ENCODE peak calls at places on chromosomes 16 and 17, in four cellular contexts. I is NT2/D1, K is tibial nerve, T is HCT116. F is an unnamed sample.

GRCh38 chr16:75181630-75182029 is 25.3 kb downstream of the CTRB2 start:
- DNase-seq in I (no peak), K (no peak), T (no peak), F (no peak)

GRCh38 chr17:39671651-39672521 is 3.6 kb downstream of the PNMT start:
- DNase-seq in I (no peak), K (no peak), T (peak), F (no peak)

GRCh38 chr16:80263848-80264694 is 276.7 kb upstream of the DYNLRB2 start:
- DNase-seq in I (no peak), K (no peak), T (no peak), F (no peak)

GRCh38 chr17:76529643-76530488 is 7.6 kb downstream of the CYGB start:
- DNase-seq in I (no peak), K (peak), T (no peak), F (peak)

GRCh38 chr16:88841521-88842307 is 15.0 kb downstream of the GALNS start:
- DNase-seq in I (no peak), K (no peak), T (no peak), F (no peak)

GRCh38 chr16:85017151-85017550 is 5.8 kb upstream of the ZDHHC7 start:
- DNase-seq in I (no peak), K (no peak), T (no peak), F (no peak)

GRCh38 chr16:88308441-88309173 is 74.2 kb upstream of the ZNF469 start:
- DNase-seq in I (no peak), K (no peak), T (no peak), F (no peak)

GRCh38 chr17:4566785-4567184 is 6.4 kb upstream of the GGT6 start:
- DNase-seq in I (peak), K (peak), T (peak), F (no peak)

GRCh38 chr17:46894024-46894423 is 28.9 kb upstream of the GOSR2 start:
- DNase-seq in I (no peak), K (no peak), T (no peak), F (no peak)

GRCh38 chr16:4179020-4179419 is 62.8 kb upstream of the ADCY9 start:
- DNase-seq in I (no peak), K (no peak), T (peak), F (no peak)

GRCh38 chr16:51034481-51035109 is 116.5 kb downstream of the SALL1 start:
- DNase-seq in I (no peak), K (no peak), T (no peak), F (no peak)

GRCh38 chr17:62906881-62907280 is 59.2 kb upstream of the TANC2 start:
- DNase-seq in I (no peak), K (no peak), T (no peak), F (no peak)

GRCh38 chr17:73622381-73622780 is 21.9 kb downstream of the SDK2 start:
- DNase-seq in I (no peak), K (no peak), T (no peak), F (no peak)

GRCh38 chr17:50883850-50884291 is 17.7 kb upstream of the TOB1 start:
- DNase-seq in I (no peak), K (no peak), T (no peak), F (no peak)

GRCh38 chr17:72120878-72121163 is at the start of gene SOX9:
- DNase-seq in I (peak), K (peak), T (peak), F (peak)

GRCh38 chr17:56290486-56291118 is 137.3 kb downstream of the ANKFN1 start:
- DNase-seq in I (no peak), K (no peak), T (no peak), F (no peak)

GRCh38 chr16:53091508-53092211 is 36.9 kb downstream of the CHD9 start:
- DNase-seq in I (peak), K (peak), T (no peak), F (peak)

GRCh38 chr16:11263737-11264136 is 5.4 kb downstream of the TNP2 start:
- DNase-seq in I (no peak), K (no peak), T (no peak), F (no peak)

GRCh38 chr17:17078832-17079231 is 36.6 kb downstream of the MPRIP start:
- DNase-seq in I (no peak), K (no peak), T (no peak), F (no peak)

GRCh38 chr16:12082207-12082606 is 105.7 kb downstream of the SNX29 start:
- DNase-seq in I (no peak), K (no peak), T (no peak), F (no peak)

GRCh38 chr16:50012182-50012581 is 12.8 kb upstream of the CNEP1R1 start:
- DNase-seq in I (no peak), K (no peak), T (no peak), F (no peak)

GRCh38 chr17:81543339-81543675 is 8.8 kb downstream of the FAAP100 start:
- DNase-seq in I (no peak), K (no peak), T (no peak), F (no peak)

GRCh38 chr17:73947281-73947975 is 256.1 kb upstream of the RPL38 start:
- DNase-seq in I (no peak), K (no peak), T (no peak), F (no peak)

GRCh38 chr17:40520991-40521453 is 19.6 kb upstream of the TNS4 start:
- DNase-seq in I (no peak), K (no peak), T (no peak), F (no peak)

GRCh38 chr17:5282639-5283217 is 644 bp downstream of the RABEP1 start:
- DNase-seq in I (no peak), K (no peak), T (no peak), F (no peak)

GRCh38 chr17:37744961-37745800 is at the start of gene HNF1B:
- DNase-seq in I (no peak), K (no peak), T (no peak), F (no peak)

GRCh38 chr17:41551370-41551769 is 20.5 kb downstream of the KRT9 start:
- DNase-seq in I (no peak), K (no peak), T (no peak), F (no peak)

GRCh38 chr17:77466140-77466539 is 325.4 kb downstream of the SEC14L1 start:
- DNase-seq in I (peak), K (no peak), T (no peak), F (no peak)

GRCh38 chr17:37772982-37773381 is 28.1 kb upstream of the HNF1B start:
- DNase-seq in I (no peak), K (no peak), T (no peak), F (no peak)

GRCh38 chr16:69865701-69866100 is 85.4 kb upstream of the CLEC18A start:
- DNase-seq in I (no peak), K (no peak), T (no peak), F (no peak)

GRCh38 chr17:31744541-31744951 is 114.5 kb downstream of the COPRS start:
- DNase-seq in I (no peak), K (no peak), T (no peak), F (no peak)

GRCh38 chr17:78737332-78737731 is 44.7 kb downstream of the CYTH1 start:
- DNase-seq in I (no peak), K (no peak), T (no peak), F (no peak)

GRCh38 chr17:41185001-41185400 is 290 bp upstream of the KRTAP4-1 start:
- DNase-seq in I (no peak), K (no peak), T (no peak), F (no peak)

GRCh38 chr16:79635488-79635887 is 35.0 kb upstream of the MAF start:
- DNase-seq in I (no peak), K (no peak), T (no peak), F (no peak)

GRCh38 chr17:32349503-32349853 is 479 bp upstream of the ZNF207 start:
- DNase-seq in I (no peak), K (peak), T (no peak), F (no peak)

GRCh38 chr17:72946696-72947095 is 145.8 kb downstream of the SLC39A11 start:
- DNase-seq in I (no peak), K (no peak), T (no peak), F (no peak)

GRCh38 chr17:40490289-40490853 is 11.1 kb downstream of the TNS4 start:
- DNase-seq in I (no peak), K (peak), T (no peak), F (no peak)

GRCh38 chr17:68182940-68183551 is 64.8 kb upstream of the AMZ2 start:
- DNase-seq in I (no peak), K (no peak), T (peak), F (no peak)

GRCh38 chr16:54538241-54538640 is 251.7 kb upstream of the IRX3 start:
- DNase-seq in I (peak), K (no peak), T (no peak), F (no peak)

GRCh38 chr16:54544553-54545180 is 258.1 kb upstream of the IRX3 start:
- DNase-seq in I (no peak), K (no peak), T (no peak), F (no peak)

GRCh38 chr16:54545890-54546476 is 259.4 kb upstream of the IRX3 start:
- DNase-seq in I (no peak), K (no peak), T (no peak), F (no peak)

GRCh38 chr16:54542805-54543504 is 256.4 kb upstream of the IRX3 start:
- DNase-seq in I (no peak), K (no peak), T (no peak), F (no peak)

DNA sequence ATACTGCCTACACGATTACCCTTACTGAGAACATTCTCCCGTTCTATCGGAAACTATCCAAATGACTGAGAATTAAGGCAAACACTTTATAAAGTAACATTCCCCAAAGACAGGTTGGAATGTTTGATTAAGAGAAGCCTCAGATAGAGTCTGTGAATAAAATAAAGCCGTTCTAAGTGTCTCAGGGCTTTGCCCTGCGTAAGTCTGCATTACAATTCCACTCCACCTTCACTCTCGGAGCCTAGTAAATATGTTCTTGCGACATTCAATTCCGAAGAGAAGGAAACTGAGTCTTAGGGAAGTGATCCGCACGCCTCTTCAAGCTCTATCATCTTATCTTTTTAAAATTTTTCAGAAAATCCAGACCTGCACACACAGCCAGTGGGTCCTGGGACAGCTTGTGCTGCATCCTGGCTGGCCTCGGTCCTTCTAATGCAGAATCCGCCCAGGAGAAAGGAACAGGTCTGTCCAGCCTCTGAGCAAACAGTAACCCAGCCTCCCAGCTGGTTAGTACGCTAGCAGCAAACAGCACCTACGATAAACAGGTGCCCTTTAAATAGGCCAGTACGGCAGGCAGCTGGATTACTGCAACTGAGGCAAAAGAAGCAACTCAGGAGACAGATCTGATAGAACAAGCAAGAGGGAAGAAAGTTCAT is 254.1 kb upstream of the IRX3 start:
- DNase-seq in I (no peak), K (no peak), T (no peak), F (no peak)
- H3K4me3 ChIP-seq in I (no peak), K (no peak), T (no peak), F (no peak)

GRCh38 chr16:19696312-19696711 is 21.7 kb downstream of the KNOP1 start:
- DNase-seq in I (no peak), K (peak), T (no peak), F (peak)

GRCh38 chr16:19699472-19699871 is 18.6 kb downstream of the KNOP1 start:
- DNase-seq in I (no peak), K (no peak), T (no peak), F (no peak)

GRCh38 chr16:19696961-19697360 is 21.1 kb downstream of the KNOP1 start:
- DNase-seq in I (no peak), K (no peak), T (no peak), F (no peak)

GRCh38 chr16:19698480-19699465 is 19.3 kb downstream of the KNOP1 start:
- DNase-seq in I (no peak), K (peak), T (no peak), F (no peak)

GRCh38 chr16:19697756-19698318 is 20.2 kb downstream of the KNOP1 start:
- DNase-seq in I (no peak), K (no peak), T (no peak), F (no peak)
- H3K4me3 ChIP-seq in I (no peak), K (no peak), T (no peak), F (no peak)

GRCh38 chr17:57782051-57782490 is 37.0 kb upstream of the CCDC182 start:
- DNase-seq in I (no peak), K (no peak), T (no peak), F (no peak)
- H3K4me3 ChIP-seq in I (no peak), K (no peak), T (no peak), F (no peak)

GRCh38 chr17:29617125-29617480 is 5.6 kb downstream of the CORO6 start:
- DNase-seq in I (no peak), K (peak), T (peak), F (no peak)

GRCh38 chr17:29618272-29619065 is 4.2 kb downstream of the CORO6 start:
- DNase-seq in I (no peak), K (no peak), T (no peak), F (no peak)

GRCh38 chr17:29616300-29617048 is 6.2 kb downstream of the CORO6 start:
- DNase-seq in I (no peak), K (no peak), T (no peak), F (no peak)

GRCh38 chr17:29619251-29619650 is 3.5 kb downstream of the CORO6 start:
- DNase-seq in I (no peak), K (no peak), T (no peak), F (no peak)

DNA sequence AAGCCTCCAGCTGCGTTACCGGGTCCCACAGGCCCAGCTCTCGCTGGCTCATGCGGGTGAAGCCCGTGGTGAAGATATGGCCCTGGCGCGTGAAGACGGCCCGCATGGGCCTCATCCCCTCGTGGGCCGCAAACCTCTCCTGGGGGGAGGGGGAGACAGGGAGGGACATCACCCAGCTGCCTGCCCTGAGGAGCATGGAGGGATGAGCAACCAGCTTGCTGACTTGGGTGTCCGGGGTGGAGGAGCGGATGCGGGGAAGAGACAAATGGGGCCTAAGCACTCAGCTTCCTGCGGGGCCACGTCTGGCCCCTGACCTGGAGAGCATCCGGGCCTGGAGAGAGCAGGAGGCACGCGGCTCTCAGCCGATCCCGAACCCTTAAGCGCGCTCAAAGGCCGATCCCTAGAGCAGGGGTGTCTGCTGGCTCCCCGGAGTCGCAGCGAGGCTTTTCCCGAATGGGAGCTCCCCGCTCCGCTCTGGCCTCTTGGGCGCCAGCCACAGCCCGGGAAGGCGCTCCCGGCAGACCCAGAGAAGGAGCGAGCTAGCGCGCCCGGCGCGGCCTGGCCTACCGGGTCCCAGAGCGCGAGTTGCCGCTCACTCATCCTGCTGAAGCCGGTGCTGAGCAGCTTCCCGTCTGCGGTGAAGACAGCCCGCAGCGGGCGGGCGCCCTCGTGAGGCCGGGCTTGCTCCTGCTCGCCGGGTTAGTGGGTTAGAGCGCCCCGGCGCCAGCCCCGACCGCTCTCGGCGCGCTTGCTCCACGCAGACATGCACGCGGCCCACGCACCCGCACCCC is 5.0 kb downstream of the CORO6 start:
- DNase-seq in I (no peak), K (no peak), T (peak), F (no peak)
- H3K4me3 ChIP-seq in I (no peak), K (peak), T (peak), F (peak)

GRCh38 chr17:18191967-18192366 is 8.3 kb downstream of the ALKBH5 start:
- DNase-seq in I (no peak), K (no peak), T (no peak), F (no peak)

GRCh38 chr17:18187226-18187625 is 3.6 kb downstream of the ALKBH5 start:
- DNase-seq in I (no peak), K (no peak), T (no peak), F (no peak)

GRCh38 chr17:18187816-18188761 is 4.5 kb downstream of the ALKBH5 start:
- DNase-seq in I (no peak), K (no peak), T (no peak), F (no peak)

GRCh38 chr17:18191071-18191667 is 7.5 kb downstream of the ALKBH5 start:
- DNase-seq in I (no peak), K (peak), T (no peak), F (no peak)

DNA sequence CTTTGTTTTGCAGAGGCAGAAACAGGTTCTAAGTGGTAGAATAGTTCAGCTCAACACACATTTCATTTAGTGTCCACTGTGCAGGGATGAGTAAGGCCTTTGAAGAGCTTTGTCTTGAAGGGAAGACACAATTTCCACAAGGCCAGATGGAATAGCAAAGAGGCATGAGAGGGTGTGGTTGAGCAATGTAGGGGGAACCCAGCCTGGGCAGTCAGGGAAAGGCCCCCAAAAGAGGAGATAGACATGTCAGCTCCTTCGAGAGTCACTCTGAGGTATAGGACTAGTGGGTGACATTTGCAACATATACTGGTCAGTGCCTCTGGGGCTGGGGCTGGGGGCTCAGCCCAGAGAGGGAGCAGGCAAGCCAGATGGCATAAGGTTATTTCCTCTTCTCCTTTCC is 7.0 kb downstream of the ALKBH5 start:
- DNase-seq in I (no peak), K (no peak), T (no peak), F (no peak)
- H3K4me3 ChIP-seq in I (no peak), K (no peak), T (no peak), F (no peak)